ENCODE peak calls at places on chromosomes 11 and 22, in nine cellular contexts. One of them, this sample, is unnamed.

GRCh38 chr22:39188809-39189208 is 36.3 kb upstream of the CBX7 start:
- DNase-seq in AG04450: no peak
- DNase-seq in hepatocyte: no peak
- DNase-seq in Peyer's patch: no peak
- DNase-seq in IMR-90: no peak
- DNase-seq in heart left ventricle: no peak
- DNase-seq in breast epithelium: no peak
- DNase-seq in upper lobe of right lung: no peak
- DNase-seq in transverse colon: no peak
- DNase-seq in this sample: no peak

GRCh38 chr11:705646-706438 is at the start of gene EPS8L2:
- DNase-seq in AG04450: no peak
- DNase-seq in hepatocyte: peak; percentile 84
- DNase-seq in Peyer's patch: peak; percentile 94
- DNase-seq in IMR-90: no peak
- DNase-seq in heart left ventricle: no peak
- DNase-seq in breast epithelium: peak; percentile 76
- DNase-seq in upper lobe of right lung: peak; percentile 89
- DNase-seq in transverse colon: peak; percentile 89
- DNase-seq in this sample: peak; percentile 26

GRCh38 chr11:94987378-94987777 is 13.9 kb downstream of the KDM4D start:
- DNase-seq in AG04450: no peak
- DNase-seq in hepatocyte: no peak
- DNase-seq in Peyer's patch: no peak
- DNase-seq in IMR-90: no peak
- DNase-seq in heart left ventricle: no peak
- DNase-seq in breast epithelium: no peak
- DNase-seq in upper lobe of right lung: no peak
- DNase-seq in transverse colon: no peak
- DNase-seq in this sample: no peak

GRCh38 chr11:70631624-70632047 is 233.3 kb downstream of the CTTN start:
- DNase-seq in AG04450: no peak
- DNase-seq in hepatocyte: no peak
- DNase-seq in Peyer's patch: no peak
- DNase-seq in IMR-90: no peak
- DNase-seq in heart left ventricle: no peak
- DNase-seq in breast epithelium: no peak
- DNase-seq in upper lobe of right lung: no peak
- DNase-seq in transverse colon: no peak
- DNase-seq in this sample: no peak

GRCh38 chr11:3867209-3868071 is 12.0 kb downstream of the STIM1 start:
- DNase-seq in AG04450: no peak
- DNase-seq in hepatocyte: peak; percentile 39
- DNase-seq in Peyer's patch: no peak
- DNase-seq in IMR-90: no peak
- DNase-seq in heart left ventricle: peak; percentile 69
- DNase-seq in breast epithelium: no peak
- DNase-seq in upper lobe of right lung: no peak
- DNase-seq in transverse colon: no peak
- DNase-seq in this sample: no peak

GRCh38 chr11:67416416-67417335 is 1.2 kb downstream of the CARNS1 start:
- DNase-seq in AG04450: no peak
- DNase-seq in hepatocyte: peak; percentile 49
- DNase-seq in Peyer's patch: no peak
- DNase-seq in IMR-90: no peak
- DNase-seq in heart left ventricle: no peak
- DNase-seq in breast epithelium: no peak
- DNase-seq in upper lobe of right lung: peak; percentile 78
- DNase-seq in transverse colon: no peak
- DNase-seq in this sample: peak; percentile 89

GRCh38 chr11:20530942-20531703 is 68.3 kb upstream of the SLC6A5 start:
- DNase-seq in AG04450: no peak
- DNase-seq in hepatocyte: no peak
- DNase-seq in Peyer's patch: no peak
- DNase-seq in IMR-90: no peak
- DNase-seq in heart left ventricle: no peak
- DNase-seq in breast epithelium: no peak
- DNase-seq in upper lobe of right lung: no peak
- DNase-seq in transverse colon: no peak
- DNase-seq in this sample: no peak

GRCh38 chr22:50267591-50268390 is 2.4 kb downstream of the MAPK11 start:
- DNase-seq in AG04450: no peak
- DNase-seq in hepatocyte: peak; percentile 81
- DNase-seq in Peyer's patch: peak; percentile 83
- DNase-seq in IMR-90: peak; percentile 38
- DNase-seq in heart left ventricle: peak; percentile 69
- DNase-seq in breast epithelium: peak; percentile 75
- DNase-seq in upper lobe of right lung: peak; percentile 86
- DNase-seq in transverse colon: peak; percentile 66
- DNase-seq in this sample: peak; percentile 60

GRCh38 chr11:15229069-15229468 is 114.3 kb downstream of the INSC start:
- DNase-seq in AG04450: no peak
- DNase-seq in hepatocyte: no peak
- DNase-seq in Peyer's patch: no peak
- DNase-seq in IMR-90: peak; percentile 16
- DNase-seq in heart left ventricle: no peak
- DNase-seq in breast epithelium: no peak
- DNase-seq in upper lobe of right lung: no peak
- DNase-seq in transverse colon: no peak
- DNase-seq in this sample: no peak

GRCh38 chr11:75557649-75558494 is 4.2 kb upstream of the SERPINH1 start:
- DNase-seq in AG04450: peak; percentile 86
- DNase-seq in hepatocyte: peak; percentile 80
- DNase-seq in Peyer's patch: no peak
- DNase-seq in IMR-90: peak; percentile 95
- DNase-seq in heart left ventricle: peak; percentile 72
- DNase-seq in breast epithelium: no peak
- DNase-seq in upper lobe of right lung: peak; percentile 74
- DNase-seq in transverse colon: peak; percentile 41
- DNase-seq in this sample: no peak

GRCh38 chr11:118342503-118343161 is at the start of gene CD3D:
- DNase-seq in AG04450: no peak
- DNase-seq in hepatocyte: no peak
- DNase-seq in Peyer's patch: no peak
- DNase-seq in IMR-90: no peak
- DNase-seq in heart left ventricle: no peak
- DNase-seq in breast epithelium: no peak
- DNase-seq in upper lobe of right lung: no peak
- DNase-seq in transverse colon: no peak
- DNase-seq in this sample: peak; percentile 75

GRCh38 chr22:50733521-50734342 is 4.3 kb upstream of the ACR start:
- DNase-seq in AG04450: peak; percentile 26
- DNase-seq in hepatocyte: no peak
- DNase-seq in Peyer's patch: no peak
- DNase-seq in IMR-90: peak; percentile 59
- DNase-seq in heart left ventricle: peak; percentile 27
- DNase-seq in breast epithelium: peak; percentile 12
- DNase-seq in upper lobe of right lung: peak; percentile 55
- DNase-seq in transverse colon: peak; percentile 5
- DNase-seq in this sample: no peak

GRCh38 chr11:8234910-8235309 is 28.8 kb downstream of the LMO1 start:
- DNase-seq in AG04450: no peak
- DNase-seq in hepatocyte: no peak
- DNase-seq in Peyer's patch: no peak
- DNase-seq in IMR-90: no peak
- DNase-seq in heart left ventricle: no peak
- DNase-seq in breast epithelium: no peak
- DNase-seq in upper lobe of right lung: no peak
- DNase-seq in transverse colon: no peak
- DNase-seq in this sample: no peak

GRCh38 chr11:76173663-76174062 is 32.6 kb downstream of the WNT11 start:
- DNase-seq in AG04450: no peak
- DNase-seq in hepatocyte: no peak
- DNase-seq in Peyer's patch: no peak
- DNase-seq in IMR-90: no peak
- DNase-seq in heart left ventricle: no peak
- DNase-seq in breast epithelium: no peak
- DNase-seq in upper lobe of right lung: no peak
- DNase-seq in transverse colon: no peak
- DNase-seq in this sample: no peak

GRCh38 chr11:94666792-94667721 is 99.9 kb downstream of the PIWIL4 start:
- DNase-seq in AG04450: no peak
- DNase-seq in hepatocyte: no peak
- DNase-seq in Peyer's patch: no peak
- DNase-seq in IMR-90: no peak
- DNase-seq in heart left ventricle: no peak
- DNase-seq in breast epithelium: no peak
- DNase-seq in upper lobe of right lung: no peak
- DNase-seq in transverse colon: no peak
- DNase-seq in this sample: no peak

GRCh38 chr11:121936375-121936774 is 179.6 kb downstream of the BLID start:
- DNase-seq in AG04450: no peak
- DNase-seq in hepatocyte: peak; percentile 15
- DNase-seq in Peyer's patch: no peak
- DNase-seq in IMR-90: peak; percentile 54
- DNase-seq in heart left ventricle: no peak
- DNase-seq in breast epithelium: no peak
- DNase-seq in upper lobe of right lung: no peak
- DNase-seq in transverse colon: no peak
- DNase-seq in this sample: no peak

GRCh38 chr11:62295504-62295903 is 3.4 kb downstream of the SCGB1D4 start:
- DNase-seq in AG04450: no peak
- DNase-seq in hepatocyte: peak; percentile 69
- DNase-seq in Peyer's patch: no peak
- DNase-seq in IMR-90: peak; percentile 30
- DNase-seq in heart left ventricle: no peak
- DNase-seq in breast epithelium: no peak
- DNase-seq in upper lobe of right lung: no peak
- DNase-seq in transverse colon: no peak
- DNase-seq in this sample: no peak

GRCh38 chr11:117796456-117797428 is at the start of gene DSCAML1:
- DNase-seq in AG04450: no peak
- DNase-seq in hepatocyte: peak; percentile 70
- DNase-seq in Peyer's patch: no peak
- DNase-seq in IMR-90: no peak
- DNase-seq in heart left ventricle: no peak
- DNase-seq in breast epithelium: no peak
- DNase-seq in upper lobe of right lung: no peak
- DNase-seq in transverse colon: no peak
- DNase-seq in this sample: peak; percentile 34

GRCh38 chr11:128940603-128941002 is 2.1 kb downstream of the TP53AIP1 start:
- DNase-seq in AG04450: no peak
- DNase-seq in hepatocyte: no peak
- DNase-seq in Peyer's patch: no peak
- DNase-seq in IMR-90: no peak
- DNase-seq in heart left ventricle: no peak
- DNase-seq in breast epithelium: no peak
- DNase-seq in upper lobe of right lung: no peak
- DNase-seq in transverse colon: no peak
- DNase-seq in this sample: no peak

GRCh38 chr22:38718414-38718813 is 12.7 kb downstream of the GTPBP1 start:
- DNase-seq in AG04450: no peak
- DNase-seq in hepatocyte: peak; percentile 86
- DNase-seq in Peyer's patch: peak; percentile 79
- DNase-seq in IMR-90: peak; percentile 81
- DNase-seq in heart left ventricle: peak; percentile 63
- DNase-seq in breast epithelium: peak; percentile 68
- DNase-seq in upper lobe of right lung: peak; percentile 77
- DNase-seq in transverse colon: peak; percentile 79
- DNase-seq in this sample: no peak

GRCh38 chr11:115215694-115216615 is 288.3 kb downstream of the CADM1 start:
- DNase-seq in AG04450: no peak
- DNase-seq in hepatocyte: peak; percentile 11
- DNase-seq in Peyer's patch: no peak
- DNase-seq in IMR-90: no peak
- DNase-seq in heart left ventricle: no peak
- DNase-seq in breast epithelium: no peak
- DNase-seq in upper lobe of right lung: no peak
- DNase-seq in transverse colon: no peak
- DNase-seq in this sample: no peak

GRCh38 chr11:111528557-111528956 is 12.0 kb upstream of the LAYN start:
- DNase-seq in AG04450: no peak
- DNase-seq in hepatocyte: no peak
- DNase-seq in Peyer's patch: no peak
- DNase-seq in IMR-90: peak; percentile 24
- DNase-seq in heart left ventricle: no peak
- DNase-seq in breast epithelium: no peak
- DNase-seq in upper lobe of right lung: no peak
- DNase-seq in transverse colon: no peak
- DNase-seq in this sample: no peak
- TF ChIP-seq CTCF in AG04450: peak; percentile 35
- TF ChIP-seq CTCF in hepatocyte: no peak
- TF ChIP-seq CTCF in Peyer's patch: no peak
- TF ChIP-seq CTCF in IMR-90: no peak
- TF ChIP-seq CTCF in heart left ventricle: no peak
- TF ChIP-seq CTCF in breast epithelium: no peak
- TF ChIP-seq CTCF in upper lobe of right lung: no peak
- TF ChIP-seq CTCF in transverse colon: no peak
- TF ChIP-seq CTCF in this sample: no peak

GRCh38 chr11:47532597-47533213 is 20.2 kb downstream of the CELF1 start:
- DNase-seq in AG04450: no peak
- DNase-seq in hepatocyte: no peak
- DNase-seq in Peyer's patch: no peak
- DNase-seq in IMR-90: peak; percentile 31
- DNase-seq in heart left ventricle: no peak
- DNase-seq in breast epithelium: no peak
- DNase-seq in upper lobe of right lung: no peak
- DNase-seq in transverse colon: no peak
- DNase-seq in this sample: no peak
- H3K27ac ChIP-seq in AG04450: no peak overlapping the region
- H3K27ac ChIP-seq in hepatocyte: no peak overlapping the region
- H3K27ac ChIP-seq in Peyer's patch: no peak overlapping the region
- H3K27ac ChIP-seq in IMR-90: no peak overlapping the region
- H3K27ac ChIP-seq in heart left ventricle: no peak overlapping the region
- H3K27ac ChIP-seq in breast epithelium: no peak overlapping the region
- H3K27ac ChIP-seq in upper lobe of right lung: no peak overlapping the region
- H3K27ac ChIP-seq in transverse colon: no peak overlapping the region
- H3K27ac ChIP-seq in this sample: no peak overlapping the region

DNA sequence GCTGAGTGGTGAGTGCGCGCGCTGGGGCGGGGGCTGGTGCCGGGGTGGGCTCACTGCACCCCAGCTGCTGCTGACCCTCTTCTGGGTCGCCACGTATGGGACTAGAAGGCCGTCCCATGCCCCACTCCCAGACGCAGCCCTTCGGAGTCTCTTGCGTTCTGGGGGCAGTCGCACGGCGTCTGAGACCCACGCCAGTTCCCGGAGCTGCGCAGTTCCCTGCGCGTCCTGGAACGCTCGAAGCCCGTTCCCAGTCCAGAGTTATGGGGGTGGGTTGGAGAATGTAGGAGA is 345 bp downstream of the LAYN start:
- DNase-seq in AG04450: no peak
- DNase-seq in hepatocyte: no peak
- DNase-seq in Peyer's patch: peak; percentile 50
- DNase-seq in IMR-90: no peak
- DNase-seq in heart left ventricle: no peak
- DNase-seq in breast epithelium: no peak
- DNase-seq in upper lobe of right lung: no peak
- DNase-seq in transverse colon: no peak
- DNase-seq in this sample: no peak
- H3K27me3 ChIP-seq in AG04450: no peaks in the 10 kb centered on the region
- H3K27me3 ChIP-seq in hepatocyte: peaks cover 34% of the 10 kb centered on the region
- H3K27me3 ChIP-seq in Peyer's patch: no peaks in the 10 kb centered on the region
- H3K27me3 ChIP-seq in IMR-90: no peaks in the 10 kb centered on the region
- H3K27me3 ChIP-seq in heart left ventricle: peaks cover 13% of the 10 kb centered on the region
- H3K27me3 ChIP-seq in breast epithelium: peaks cover 3% of the 10 kb centered on the region
- H3K27me3 ChIP-seq in upper lobe of right lung: peaks cover 16% of the 10 kb centered on the region
- H3K27me3 ChIP-seq in transverse colon: peaks cover 56% of the 10 kb centered on the region
- H3K27me3 ChIP-seq in this sample: peaks cover 37% of the 10 kb centered on the region

DNA sequence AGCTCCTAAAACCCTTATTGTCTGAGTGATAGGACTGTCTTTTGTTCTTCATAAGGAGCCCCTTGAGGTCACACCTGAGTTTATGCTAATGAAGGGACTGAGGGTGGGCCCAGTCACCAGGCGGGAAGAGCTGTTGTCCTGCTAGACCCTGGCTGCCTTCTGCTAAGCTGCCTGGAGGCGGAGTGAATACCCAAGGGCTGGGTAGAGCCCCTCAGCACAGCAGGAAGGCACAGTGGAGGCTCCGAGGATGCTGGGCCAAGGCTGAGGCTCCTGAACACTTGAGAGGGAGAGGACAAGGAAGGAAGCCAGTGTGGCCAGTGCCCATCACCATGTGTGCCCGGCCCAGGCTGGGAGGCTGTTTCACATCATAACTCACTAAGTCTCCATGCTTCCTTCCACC is 4.9 kb upstream of the PHF21B start:
- DNase-seq in AG04450: no peak
- DNase-seq in hepatocyte: no peak
- DNase-seq in Peyer's patch: no peak
- DNase-seq in IMR-90: no peak
- DNase-seq in heart left ventricle: no peak
- DNase-seq in breast epithelium: no peak
- DNase-seq in upper lobe of right lung: no peak
- DNase-seq in transverse colon: no peak
- DNase-seq in this sample: no peak
- TF ChIP-seq CTCF in AG04450: no peak
- TF ChIP-seq CTCF in hepatocyte: no peak
- TF ChIP-seq CTCF in Peyer's patch: no peak
- TF ChIP-seq CTCF in IMR-90: no peak
- TF ChIP-seq CTCF in heart left ventricle: no peak
- TF ChIP-seq CTCF in breast epithelium: no peak
- TF ChIP-seq CTCF in upper lobe of right lung: no peak
- TF ChIP-seq CTCF in transverse colon: no peak
- TF ChIP-seq CTCF in this sample: no peak